ENCODE peak calls at places on chromosomes 7 and 10, in six cellular contexts. E, W, Y, R, B and L are unnamed samples.

GRCh38 chr7:18792866-18793595 is 297.5 kb downstream of the HDAC9 start:
- DNase-seq in E (no peak), W (no peak), Y (no peak), R (no peak), B (no peak), L (no peak)

GRCh38 chr7:47381132-47381495 is 200.8 kb downstream of the TNS3 start:
- DNase-seq in E (no peak), W (no peak), Y (no peak), R (no peak), B (no peak), L (no peak)

GRCh38 chr7:46440186-46440585 is 519.1 kb upstream of the IGFBP3 start:
- DNase-seq in E (no peak), W (no peak), Y (no peak), R (no peak), B (no peak), L (no peak)

GRCh38 chr7:75559355-75559986 is 67.4 kb downstream of the SPDYE5 start:
- DNase-seq in E (no peak), W (no peak), Y (no peak), R (no peak), B (no peak), L (no peak)

GRCh38 chr7:135684134-135684533 is 21.8 kb downstream of the STMP1 start:
- DNase-seq in E (no peak), W (no peak), Y (no peak), R (peak; percentile 55), B (no peak), L (no peak)

GRCh38 chr10:4663162-4663992 is 162.6 kb upstream of the AKR1E2 start:
- DNase-seq in E (peak; percentile 63), W (no peak), Y (peak; percentile 46), R (peak; percentile 98), B (peak; percentile 8), L (peak; percentile 84)

GRCh38 chr10:65949543-65949942 is 976.3 kb upstream of the LRRTM3 start:
- DNase-seq in E (no peak), W (no peak), Y (no peak), R (no peak), B (no peak), L (no peak)

GRCh38 chr10:132292287-132292971 is 15.3 kb downstream of the STK32C start:
- DNase-seq in E (no peak), W (no peak), Y (no peak), R (no peak), B (no peak), L (no peak)